ENCODE peak calls at places on chromosomes 3 and 15, in five cellular contexts. One of them, this sample, is unnamed.
A peak's percentile ranks its signal among the peaks of the same experiment; 100 is the strongest.

GRCh38 chr15:81043568-81044301 is 43.0 kb downstream of the TLNRD1 start:
- DNase-seq in MM.1S: peak; percentile 51
- DNase-seq in AG10803: no peak
- DNase-seq in cardiac fibroblast: no peak
- DNase-seq in fibroblast of pulmonary artery: no peak
- DNase-seq in this sample: no peak

GRCh38 chr3:17301271-17301670 is 416.5 kb downstream of the PLCL2 start:
- DNase-seq in MM.1S: no peak
- DNase-seq in AG10803: no peak
- DNase-seq in cardiac fibroblast: no peak
- DNase-seq in fibroblast of pulmonary artery: no peak
- DNase-seq in this sample: no peak

GRCh38 chr3:141379250-141379872 is 11.1 kb downstream of the ZBTB38 start:
- DNase-seq in MM.1S: peak; percentile 99
- DNase-seq in AG10803: no peak
- DNase-seq in cardiac fibroblast: no peak
- DNase-seq in fibroblast of pulmonary artery: no peak
- DNase-seq in this sample: no peak

GRCh38 chr3:111392911-111393351 is 149.1 kb upstream of the CD96 start:
- DNase-seq in MM.1S: peak; percentile 76
- DNase-seq in AG10803: no peak
- DNase-seq in cardiac fibroblast: no peak
- DNase-seq in fibroblast of pulmonary artery: no peak
- DNase-seq in this sample: peak; percentile 90

GRCh38 chr15:39357478-39358268 is 223.2 kb upstream of the THBS1 start:
- DNase-seq in MM.1S: no peak
- DNase-seq in AG10803: peak; percentile 70
- DNase-seq in cardiac fibroblast: no peak
- DNase-seq in fibroblast of pulmonary artery: peak; percentile 13
- DNase-seq in this sample: peak; percentile 39

GRCh38 chr3:9678493-9678892 is 25.1 kb upstream of the CPNE9 start:
- DNase-seq in MM.1S: no peak
- DNase-seq in AG10803: no peak
- DNase-seq in cardiac fibroblast: no peak
- DNase-seq in fibroblast of pulmonary artery: no peak
- DNase-seq in this sample: no peak

GRCh38 chr3:106083854-106084253 is 215.0 kb upstream of the CBLB start:
- DNase-seq in MM.1S: no peak
- DNase-seq in AG10803: no peak
- DNase-seq in cardiac fibroblast: no peak
- DNase-seq in fibroblast of pulmonary artery: no peak
- DNase-seq in this sample: no peak

GRCh38 chr3:106717178-106717780 is 660.0 kb upstream of the CCDC54 start:
- DNase-seq in MM.1S: no peak
- DNase-seq in AG10803: no peak
- DNase-seq in cardiac fibroblast: no peak
- DNase-seq in fibroblast of pulmonary artery: no peak
- DNase-seq in this sample: no peak

GRCh38 chr3:191376742-191377141 is 46.4 kb upstream of the UTS2B start:
- DNase-seq in MM.1S: no peak
- DNase-seq in AG10803: peak; percentile 80
- DNase-seq in cardiac fibroblast: peak; percentile 82
- DNase-seq in fibroblast of pulmonary artery: peak; percentile 84
- DNase-seq in this sample: peak; percentile 71

GRCh38 chr3:11384074-11384473 is 111.9 kb downstream of the ATG7 start:
- DNase-seq in MM.1S: no peak
- DNase-seq in AG10803: no peak
- DNase-seq in cardiac fibroblast: peak; percentile 54
- DNase-seq in fibroblast of pulmonary artery: peak; percentile 64
- DNase-seq in this sample: peak; percentile 30

GRCh38 chr3:36679384-36680200 is 84.8 kb downstream of the DCLK3 start:
- DNase-seq in MM.1S: no peak
- DNase-seq in AG10803: peak; percentile 91
- DNase-seq in cardiac fibroblast: peak; percentile 78
- DNase-seq in fibroblast of pulmonary artery: peak; percentile 89
- DNase-seq in this sample: peak; percentile 92

GRCh38 chr3:103158183-103158582 is 723.4 kb downstream of the ZPLD1 start:
- DNase-seq in MM.1S: no peak
- DNase-seq in AG10803: no peak
- DNase-seq in cardiac fibroblast: no peak
- DNase-seq in fibroblast of pulmonary artery: no peak
- DNase-seq in this sample: no peak

GRCh38 chr3:8827641-8828040 is 58.2 kb upstream of the OXTR start:
- DNase-seq in MM.1S: no peak
- DNase-seq in AG10803: peak; percentile 13
- DNase-seq in cardiac fibroblast: no peak
- DNase-seq in fibroblast of pulmonary artery: no peak
- DNase-seq in this sample: no peak

GRCh38 chr15:39874890-39875549 is 45.0 kb downstream of the GPR176 start:
- DNase-seq in MM.1S: peak; percentile 57
- DNase-seq in AG10803: peak; percentile 37
- DNase-seq in cardiac fibroblast: peak; percentile 67
- DNase-seq in fibroblast of pulmonary artery: peak; percentile 72
- DNase-seq in this sample: peak; percentile 60

GRCh38 chr3:50657407-50657806 is 17.3 kb upstream of the DOCK3 start:
- DNase-seq in MM.1S: no peak
- DNase-seq in AG10803: no peak
- DNase-seq in cardiac fibroblast: no peak
- DNase-seq in fibroblast of pulmonary artery: no peak
- DNase-seq in this sample: no peak

GRCh38 chr3:118945834-118946233 is 88.8 kb downstream of the IGSF11 start:
- DNase-seq in MM.1S: no peak
- DNase-seq in AG10803: no peak
- DNase-seq in cardiac fibroblast: no peak
- DNase-seq in fibroblast of pulmonary artery: no peak
- DNase-seq in this sample: no peak

GRCh38 chr3:156816794-156817741 is 9.1 kb upstream of the LEKR1 start:
- DNase-seq in MM.1S: peak; percentile 98
- DNase-seq in AG10803: peak; percentile 93
- DNase-seq in cardiac fibroblast: peak; percentile 78
- DNase-seq in fibroblast of pulmonary artery: peak; percentile 84
- DNase-seq in this sample: peak; percentile 76

GRCh38 chr3:76724706-76725105 is 315.2 kb upstream of the ROBO2 start:
- DNase-seq in MM.1S: no peak
- DNase-seq in AG10803: no peak
- DNase-seq in cardiac fibroblast: no peak
- DNase-seq in fibroblast of pulmonary artery: no peak
- DNase-seq in this sample: no peak

GRCh38 chr15:81029416-81030367 is 29.0 kb downstream of the TLNRD1 start:
- DNase-seq in MM.1S: no peak
- DNase-seq in AG10803: peak; percentile 31
- DNase-seq in cardiac fibroblast: peak; percentile 39
- DNase-seq in fibroblast of pulmonary artery: peak; percentile 44
- DNase-seq in this sample: peak; percentile 65

GRCh38 chr3:13529196-13529975 is 19.5 kb upstream of the FBLN2 start:
- DNase-seq in MM.1S: no peak
- DNase-seq in AG10803: no peak
- DNase-seq in cardiac fibroblast: no peak
- DNase-seq in fibroblast of pulmonary artery: no peak
- DNase-seq in this sample: no peak

GRCh38 chr15:48149858-48150257 is 28.2 kb downstream of the MYEF2 start:
- DNase-seq in MM.1S: no peak
- DNase-seq in AG10803: peak; percentile 56
- DNase-seq in cardiac fibroblast: peak; percentile 46
- DNase-seq in fibroblast of pulmonary artery: peak; percentile 81
- DNase-seq in this sample: peak; percentile 79

GRCh38 chr15:31435891-31436628 is 109.4 kb downstream of the KLF13 start:
- DNase-seq in MM.1S: no peak
- DNase-seq in AG10803: peak; percentile 44
- DNase-seq in cardiac fibroblast: no peak
- DNase-seq in fibroblast of pulmonary artery: no peak
- DNase-seq in this sample: peak; percentile 36

GRCh38 chr3:127820871-127821853 is 1.2 kb downstream of the MGLL start:
- DNase-seq in MM.1S: no peak
- DNase-seq in AG10803: peak; percentile 62
- DNase-seq in cardiac fibroblast: no peak
- DNase-seq in fibroblast of pulmonary artery: no peak
- DNase-seq in this sample: no peak

GRCh38 chr15:45635191-45635638 is 386 bp downstream of the SQOR start:
- DNase-seq in MM.1S: peak; percentile 81
- DNase-seq in AG10803: peak; percentile 13
- DNase-seq in cardiac fibroblast: peak; percentile 21
- DNase-seq in fibroblast of pulmonary artery: peak; percentile 18
- DNase-seq in this sample: peak; percentile 58

GRCh38 chr3:146037697-146038096 is 123.3 kb downstream of the PLOD2 start:
- DNase-seq in MM.1S: no peak
- DNase-seq in AG10803: peak; percentile 21
- DNase-seq in cardiac fibroblast: peak; percentile 31
- DNase-seq in fibroblast of pulmonary artery: peak; percentile 49
- DNase-seq in this sample: peak; percentile 47

GRCh38 chr3:179063945-179064560 is 7.6 kb downstream of the ZMAT3 start:
- DNase-seq in MM.1S: no peak
- DNase-seq in AG10803: no peak
- DNase-seq in cardiac fibroblast: no peak
- DNase-seq in fibroblast of pulmonary artery: no peak
- DNase-seq in this sample: peak; percentile 67

GRCh38 chr15:80455668-80456442 is 51.7 kb downstream of the ARNT2 start:
- DNase-seq in MM.1S: peak; percentile 75
- DNase-seq in AG10803: peak; percentile 96
- DNase-seq in cardiac fibroblast: peak; percentile 97
- DNase-seq in fibroblast of pulmonary artery: peak; percentile 95
- DNase-seq in this sample: peak; percentile 87

GRCh38 chr15:31379577-31379976 is 52.9 kb downstream of the KLF13 start:
- DNase-seq in MM.1S: no peak
- DNase-seq in AG10803: no peak
- DNase-seq in cardiac fibroblast: no peak
- DNase-seq in fibroblast of pulmonary artery: no peak
- DNase-seq in this sample: no peak

GRCh38 chr15:62940755-62941361 is 101.7 kb upstream of the TPM1 start:
- DNase-seq in MM.1S: peak; percentile 69
- DNase-seq in AG10803: peak; percentile 93
- DNase-seq in cardiac fibroblast: peak; percentile 93
- DNase-seq in fibroblast of pulmonary artery: peak; percentile 92
- DNase-seq in this sample: peak; percentile 92

GRCh38 chr15:88649286-88649733 is 10.5 kb downstream of the ISG20 start:
- DNase-seq in MM.1S: no peak
- DNase-seq in AG10803: peak; percentile 87
- DNase-seq in cardiac fibroblast: peak; percentile 91
- DNase-seq in fibroblast of pulmonary artery: peak; percentile 99
- DNase-seq in this sample: peak; percentile 81

GRCh38 chr15:68370768-68371151 is 61.2 kb downstream of the ITGA11 start:
- DNase-seq in MM.1S: no peak
- DNase-seq in AG10803: no peak
- DNase-seq in cardiac fibroblast: no peak
- DNase-seq in fibroblast of pulmonary artery: no peak
- DNase-seq in this sample: no peak

GRCh38 chr3:47250309-47251060 is 32.1 kb downstream of the KIF9 start:
- DNase-seq in MM.1S: no peak
- DNase-seq in AG10803: peak; percentile 33
- DNase-seq in cardiac fibroblast: peak; percentile 50
- DNase-seq in fibroblast of pulmonary artery: peak; percentile 49
- DNase-seq in this sample: peak; percentile 41

GRCh38 chr3:163368168-163368567 is 1710.1 kb downstream of the SI start:
- DNase-seq in MM.1S: no peak
- DNase-seq in AG10803: no peak
- DNase-seq in cardiac fibroblast: peak; percentile 0
- DNase-seq in fibroblast of pulmonary artery: peak; percentile 22
- DNase-seq in this sample: peak; percentile 4

GRCh38 chr3:27160146-27160545 is 209.0 kb downstream of the NEK10 start:
- DNase-seq in MM.1S: no peak
- DNase-seq in AG10803: peak; percentile 58
- DNase-seq in cardiac fibroblast: no peak
- DNase-seq in fibroblast of pulmonary artery: no peak
- DNase-seq in this sample: no peak

GRCh38 chr15:40763801-40764765 is at the start of gene GCHFR:
- DNase-seq in MM.1S: peak; percentile 71
- DNase-seq in AG10803: peak; percentile 43
- DNase-seq in cardiac fibroblast: peak; percentile 74
- DNase-seq in fibroblast of pulmonary artery: peak; percentile 59
- DNase-seq in this sample: peak; percentile 55

GRCh38 chr15:48242015-48242414 is 35.9 kb downstream of the SLC12A1 start:
- DNase-seq in MM.1S: no peak
- DNase-seq in AG10803: no peak
- DNase-seq in cardiac fibroblast: no peak
- DNase-seq in fibroblast of pulmonary artery: no peak
- DNase-seq in this sample: no peak

GRCh38 chr3:37814547-37814946 is 47.1 kb upstream of the CTDSPL start:
- DNase-seq in MM.1S: peak; percentile 40
- DNase-seq in AG10803: peak; percentile 15
- DNase-seq in cardiac fibroblast: peak; percentile 39
- DNase-seq in fibroblast of pulmonary artery: peak; percentile 27
- DNase-seq in this sample: no peak
- TF ChIP-seq CTCF in MM.1S: peak; percentile 48
- TF ChIP-seq CTCF in AG10803: peak; percentile 43
- TF ChIP-seq CTCF in cardiac fibroblast: no peak
- TF ChIP-seq CTCF in fibroblast of pulmonary artery: peak; percentile 26
- TF ChIP-seq CTCF in this sample: no peak

GRCh38 chr15:70833897-70834765 is 19.8 kb downstream of the LARP6 start:
- DNase-seq in MM.1S: no peak
- DNase-seq in AG10803: peak; percentile 77
- DNase-seq in cardiac fibroblast: peak; percentile 83
- DNase-seq in fibroblast of pulmonary artery: peak; percentile 83
- DNase-seq in this sample: peak; percentile 63
- H3K4me3 ChIP-seq in MM.1S: no peak overlapping the region
- H3K4me3 ChIP-seq in AG10803: no peak overlapping the region
- H3K4me3 ChIP-seq in cardiac fibroblast: no peak overlapping the region
- H3K4me3 ChIP-seq in fibroblast of pulmonary artery: no peak overlapping the region
- H3K4me3 ChIP-seq in this sample: no peak overlapping the region

DNA sequence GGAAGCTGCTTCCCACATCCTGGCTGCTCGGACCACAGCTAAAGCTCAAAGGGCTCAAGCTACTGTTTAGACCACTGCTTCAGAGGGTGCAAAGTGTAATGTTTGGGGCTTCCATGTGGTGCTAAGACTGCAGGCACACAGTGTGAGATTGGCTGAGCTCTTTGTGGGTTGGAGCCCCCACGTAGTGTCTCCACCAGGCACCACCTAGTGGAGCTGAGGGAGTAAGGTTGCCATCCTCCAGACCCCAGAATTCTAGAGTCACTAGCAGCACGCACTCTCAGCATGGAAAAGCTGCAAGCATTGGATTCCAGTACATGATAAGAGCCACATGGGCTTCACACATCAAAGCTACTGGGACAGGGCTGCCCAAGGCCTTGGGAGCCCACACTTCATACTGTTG is 9.3 kb downstream of the MKRN3 start:
- DNase-seq in MM.1S: no peak
- DNase-seq in AG10803: no peak
- DNase-seq in cardiac fibroblast: no peak
- DNase-seq in fibroblast of pulmonary artery: no peak
- DNase-seq in this sample: no peak
- TF ChIP-seq CTCF in MM.1S: no peak
- TF ChIP-seq CTCF in AG10803: no peak
- TF ChIP-seq CTCF in cardiac fibroblast: no peak
- TF ChIP-seq CTCF in fibroblast of pulmonary artery: no peak
- TF ChIP-seq CTCF in this sample: no peak

GRCh38 chr3:65902304-65902793 is 136.4 kb downstream of the MAGI1 start:
- DNase-seq in MM.1S: no peak
- DNase-seq in AG10803: no peak
- DNase-seq in cardiac fibroblast: peak; percentile 7
- DNase-seq in fibroblast of pulmonary artery: no peak
- DNase-seq in this sample: peak; percentile 85
- H3K4me3 ChIP-seq in MM.1S: no peak overlapping the region
- H3K4me3 ChIP-seq in AG10803: no peak overlapping the region
- H3K4me3 ChIP-seq in cardiac fibroblast: no peak overlapping the region
- H3K4me3 ChIP-seq in fibroblast of pulmonary artery: no peak overlapping the region
- H3K4me3 ChIP-seq in this sample: peak overlapping the region; percentile 55

This sample was measured in epithelial cell of esophagus.